ENCODE peak calls at places on chromosomes 16 and 17, in seven cellular contexts. K is HepG2, E is transverse colon, C is AG04450, Z is spleen, I is colonic mucosa, N is breast epithelium. R is an unnamed sample.

GRCh38 chr16:11256657-11257130 is 690 bp upstream of the SOCS1 start:
- DNase-seq in N (no peak), C (no peak), E (peak; percentile 70), Z (no peak), I (peak; percentile 72), K (no peak), R (no peak)

GRCh38 chr17:33929181-33929724 is 325.8 kb upstream of the CCL2 start:
- DNase-seq in K (no peak), E (no peak), C (no peak), N (no peak), Z (no peak), I (no peak), R (no peak)

GRCh38 chr17:78358538-78359215 is 1.2 kb downstream of the SOCS3 start:
- DNase-seq in I (peak; percentile 46), C (no peak), E (peak; percentile 48), N (no peak), K (no peak), Z (no peak), R (no peak)

GRCh38 chr17:5264930-5265329 is 17.2 kb upstream of the RABEP1 start:
- DNase-seq in C (no peak), K (no peak), N (no peak), Z (no peak), I (no peak), E (no peak), R (no peak)

GRCh38 chr17:1109606-1110523 is 69.9 kb downstream of the ABR start:
- DNase-seq in K (peak; percentile 39), Z (peak; percentile 92), E (peak; percentile 91), N (no peak), I (peak; percentile 92), C (no peak), R (peak; percentile 80)

GRCh38 chr16:78995441-78995840 is 605.1 kb downstream of the MAF start:
- DNase-seq in E (no peak), C (no peak), K (no peak), Z (no peak), N (no peak), I (no peak), R (no peak)

GRCh38 chr17:45423304-45423703 is 9.4 kb downstream of the ARHGAP27 start:
- DNase-seq in Z (no peak), I (no peak), N (no peak), K (no peak), C (no peak), E (no peak), R (no peak)

GRCh38 chr17:45425125-45425983 is 7.3 kb downstream of the ARHGAP27 start:
- DNase-seq in K (peak; percentile 99), Z (peak; percentile 85), N (peak; percentile 79), C (peak; percentile 50), E (peak; percentile 93), I (peak; percentile 94), R (peak; percentile 91)

GRCh38 chr17:47980516-47980915 is 9.6 kb downstream of the CDK5RAP3 start:
- DNase-seq in N (no peak), K (no peak), C (no peak), Z (no peak), I (no peak), E (no peak), R (no peak)

GRCh38 chr16:50458694-50459271 is 89.4 kb upstream of the NKD1 start:
- DNase-seq in Z (no peak), I (no peak), K (no peak), E (no peak), C (no peak), N (no peak), R (peak; percentile 34)

GRCh38 chr17:40560592-40561293 is 4.5 kb downstream of the CCR7 start:
- DNase-seq in N (no peak), E (no peak), I (peak; percentile 22), Z (peak; percentile 82), K (no peak), C (no peak), R (peak; percentile 48)

GRCh38 chr16:1535391-1536291 is 2.2 kb downstream of the TMEM204 start:
- DNase-seq in C (no peak), K (no peak), Z (peak; percentile 74), I (no peak), E (no peak), N (no peak), R (peak; percentile 63)

GRCh38 chr17:6669479-6670212 is 18.1 kb downstream of the C17orf100 start:
- DNase-seq in I (no peak), Z (no peak), N (no peak), C (no peak), K (no peak), E (no peak), R (no peak)

GRCh38 chr17:75277664-75278071 is 6.6 kb upstream of the MIF4GD start:
- DNase-seq in I (no peak), K (no peak), E (no peak), Z (no peak), N (no peak), C (no peak), R (no peak)

GRCh38 chr16:67260426-67261063 is 11.8 kb downstream of the SLC9A5 start:
- DNase-seq in E (no peak), N (no peak), I (peak; percentile 41), K (peak; percentile 56), Z (peak; percentile 53), C (no peak), R (no peak)

GRCh38 chr16:14249291-14250032 is 178.3 kb downstream of the MRTFB start:
- DNase-seq in E (peak; percentile 35), K (peak; percentile 53), Z (no peak), N (no peak), I (peak; percentile 45), C (no peak), R (no peak)

GRCh38 chr16:46822270-46822669 is 8.7 kb downstream of the C16orf87 start:
- DNase-seq in C (peak; percentile 36), K (no peak), N (no peak), I (no peak), E (no peak), Z (no peak), R (no peak)

GRCh38 chr17:73465851-73466250 is 154.1 kb upstream of the CDC42EP4 start:
- DNase-seq in E (no peak), Z (no peak), N (no peak), K (no peak), C (no peak), I (no peak), R (no peak)

GRCh38 chr16:59880626-59881025 is 1146.5 kb upstream of the GOT2 start:
- DNase-seq in Z (no peak), K (no peak), E (no peak), I (no peak), N (no peak), C (no peak), R (no peak)

GRCh38 chr16:1184156-1184868 is 31.4 kb downstream of the CACNA1H start:
- DNase-seq in N (no peak), I (no peak), Z (no peak), K (peak; percentile 76), C (no peak), E (peak; percentile 20), R (no peak)

GRCh38 chr16:24516900-24517669 is 22.3 kb upstream of the RBBP6 start:
- DNase-seq in I (peak; percentile 85), K (peak; percentile 91), C (peak; percentile 74), E (peak; percentile 85), N (peak; percentile 75), Z (peak; percentile 81), R (peak; percentile 75)

GRCh38 chr17:2695243-2695960 is 16.2 kb downstream of the CLUH start:
- DNase-seq in K (no peak), I (no peak), E (peak; percentile 5), Z (peak; percentile 59), C (no peak), N (no peak), R (peak; percentile 66)

GRCh38 chr16:51666821-51667220 is 515.8 kb upstream of the SALL1 start:
- DNase-seq in Z (no peak), C (no peak), K (no peak), N (no peak), I (no peak), E (no peak), R (no peak)

GRCh38 chr17:4333041-4333440 is 33.4 kb downstream of the UBE2G1 start:
- DNase-seq in N (no peak), E (no peak), Z (no peak), K (no peak), C (no peak), I (no peak), R (no peak)

GRCh38 chr17:57255776-57256681 is at the start of gene MSI2:
- DNase-seq in N (peak; percentile 93), Z (peak; percentile 97), K (peak; percentile 76), E (peak; percentile 96), I (peak; percentile 94), C (peak; percentile 54), R (peak; percentile 95)

GRCh38 chr17:57256708-57257112 is 387 bp downstream of the MSI2 start:
- DNase-seq in I (peak; percentile 39), Z (no peak), E (peak; percentile 34), N (no peak), K (no peak), C (no peak), R (peak; percentile 70)

GRCh38 chr17:57253307-57254065 is 2.8 kb upstream of the MSI2 start:
- DNase-seq in N (no peak), Z (no peak), I (no peak), C (no peak), E (no peak), K (no peak), R (no peak)

GRCh38 chr17:57257213-57257873 is 1.0 kb downstream of the MSI2 start:
- DNase-seq in N (no peak), E (peak; percentile 20), C (no peak), I (peak; percentile 29), K (no peak), Z (no peak), R (no peak)

DNA sequence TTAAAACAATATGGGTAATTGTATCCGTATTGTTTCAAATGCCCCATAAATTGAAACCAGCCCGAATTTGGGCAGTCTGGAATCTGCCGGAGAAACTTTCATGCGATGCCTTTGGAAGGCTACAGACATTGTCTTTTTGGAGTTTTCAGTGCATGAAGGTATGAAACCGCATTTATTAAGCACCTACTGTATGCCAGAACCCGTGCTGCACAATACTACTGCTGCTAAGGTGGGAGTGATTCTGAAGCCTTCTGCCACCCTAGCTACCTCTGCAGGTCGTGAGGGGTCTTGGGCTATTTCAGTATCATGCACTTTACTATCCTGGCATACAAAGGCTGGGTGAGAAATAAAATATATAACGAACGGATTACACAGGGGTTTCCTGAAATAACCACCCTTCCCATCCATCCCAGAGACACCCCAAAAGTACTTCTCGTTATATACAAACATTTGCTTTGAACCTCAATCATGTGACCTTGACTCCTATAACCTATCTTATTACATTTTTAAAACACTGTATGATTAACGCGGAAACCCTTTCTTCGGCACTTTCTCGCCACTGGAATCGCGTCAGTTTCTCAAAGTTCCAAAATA is 1.0 kb upstream of the MSI2 start:
- DNase-seq in Z (no peak), K (no peak), I (no peak), N (no peak), E (no peak), C (no peak), R (no peak)
- H3K4me3 ChIP-seq in Z (peak overlapping the region; percentile 74), K (peak overlapping the region; percentile 75), I (peak overlapping the region; percentile 83), N (peak overlapping the region; percentile 92), E (peak overlapping the region; percentile 34), C (peak overlapping the region; percentile 71), R (peak overlapping the region; percentile 80)

GRCh38 chr16:85673529-85674417 is 15.0 kb downstream of the GINS2 start:
- DNase-seq in C (peak; percentile 29), K (no peak), E (no peak), N (peak; percentile 46), Z (peak; percentile 81), I (no peak), R (peak; percentile 86)
- H3K27ac ChIP-seq in C (peak overlapping the region; percentile 65), K (no peak overlapping the region), E (peak overlapping the region; percentile 51), N (peak overlapping the region; percentile 62), Z (peak overlapping the region; percentile 33), I (no peak overlapping the region), R (peak overlapping the region; percentile 51)

GRCh38 chr17:27065588-27065987 is 228.3 kb upstream of the WSB1 start:
- DNase-seq in E (no peak), I (no peak), Z (no peak), C (no peak), N (no peak), K (no peak), R (no peak)
- H3K9me3 ChIP-seq in E (no peaks in the 10 kb centered on the region), I (no peaks in the 10 kb centered on the region), Z (peaks cover 4% of the 10 kb centered on the region), C (peaks cover 4% of the 10 kb centered on the region), N (no peaks in the 10 kb centered on the region), K (no peaks in the 10 kb centered on the region), R (no peaks in the 10 kb centered on the region)

GRCh38 chr16:88885693-88886253 is 19.3 kb upstream of the PABPN1L start:
- DNase-seq in K (no peak), Z (no peak), E (no peak), C (no peak), I (no peak), N (no peak), R (no peak)
- H3K4me3 ChIP-seq in K (no peak overlapping the region), Z (no peak overlapping the region), E (no peak overlapping the region), C (no peak overlapping the region), I (no peak overlapping the region), N (no peak overlapping the region), R (no peak overlapping the region)

R was measured in upper lobe of right lung.